ENCODE peak calls at places on chromosome 13, in six cellular contexts. H is GM23248, Z is epithelial cell of esophagus, W is transverse colon, D is cardiac muscle cell, Y is uterus. K is an unnamed sample.

GRCh38 chr13:46476174-46476573 is 76.8 kb upstream of the LRCH1 start:
- DNase-seq in H (peak), Z (no peak), W (no peak), D (no peak), Y (no peak), K (no peak)

GRCh38 chr13:88651531-88651930 is 980.4 kb downstream of the SLITRK5 start:
- DNase-seq in H (no peak), Z (peak), W (no peak), D (no peak), Y (no peak), K (no peak)

GRCh38 chr13:76397413-76397812 is 488.8 kb downstream of the KCTD12 start:
- DNase-seq in H (no peak), Z (no peak), W (no peak), D (no peak), Y (no peak), K (peak)

GRCh38 chr13:99224019-99224418 is 23.4 kb downstream of the UBAC2 start:
- DNase-seq in H (no peak), Z (no peak), W (no peak), D (no peak), Y (no peak), K (no peak)

GRCh38 chr13:114004416-114005205 is 30.7 kb upstream of the C13orf46 start:
- DNase-seq in H (no peak), Z (no peak), W (no peak), D (no peak), Y (no peak), K (no peak)

GRCh38 chr13:48318714-48319457 is 15.3 kb downstream of the RB1 start:
- DNase-seq in H (peak), Z (no peak), W (no peak), D (no peak), Y (no peak), K (no peak)

GRCh38 chr13:76210262-76210661 is 574.1 kb downstream of the LMO7 start:
- DNase-seq in H (no peak), Z (peak), W (no peak), D (peak), Y (no peak), K (no peak)

GRCh38 chr13:108227651-108228272 is 9.6 kb downstream of the ABHD13 start:
- DNase-seq in H (peak), Z (peak), W (no peak), D (peak), Y (no peak), K (peak)

GRCh38 chr13:112743451-112744305 is 53.8 kb downstream of the ATP11A start:
- DNase-seq in H (no peak), Z (no peak), W (no peak), D (peak), Y (no peak), K (no peak)

GRCh38 chr13:46679369-46680180 is 117.4 kb downstream of the ESD start:
- DNase-seq in H (peak), Z (no peak), W (peak), D (no peak), Y (peak), K (peak)

GRCh38 chr13:106573855-106574254 is 5.9 kb upstream of the ARGLU1 start:
- DNase-seq in H (peak), Z (peak), W (peak), D (no peak), Y (peak), K (no peak)

GRCh38 chr13:91242652-91243051 is 104.8 kb upstream of the MIR17HG start:
- DNase-seq in H (no peak), Z (no peak), W (no peak), D (no peak), Y (no peak), K (no peak)

GRCh38 chr13:98303858-98304257 is 126.8 kb upstream of the RNF113B start:
- DNase-seq in H (no peak), Z (no peak), W (no peak), D (no peak), Y (no peak), K (no peak)

GRCh38 chr13:51873419-51873818 is 11.7 kb downstream of the CCDC70 start:
- DNase-seq in H (no peak), Z (no peak), W (no peak), D (no peak), Y (no peak), K (no peak)

GRCh38 chr13:107305178-107305577 is 737.2 kb upstream of the ARGLU1 start:
- DNase-seq in H (no peak), Z (no peak), W (no peak), D (no peak), Y (no peak), K (no peak)

GRCh38 chr13:28568286-28568685 is 73.4 kb upstream of the FLT1 start:
- DNase-seq in H (peak), Z (no peak), W (peak), D (peak), Y (peak), K (no peak)